ENCODE peak calls at places on chromosomes 16 and 17, in nine cellular contexts. J, P, E, N, W, C, L, X and B are unnamed samples.

GRCh38 chr17:10036511-10037061 is 131.5 kb upstream of the RCVRN start:
- DNase-seq in J (no peak), P (peak; percentile 92), E (no peak), N (no peak), W (no peak), C (peak; percentile 76), L (no peak), X (no peak), B (no peak)

GRCh38 chr17:45341389-45342158 is 24.8 kb upstream of the MAP3K14 start:
- DNase-seq in J (peak; percentile 86), P (peak; percentile 68), E (peak; percentile 73), N (no peak), W (no peak), C (no peak), L (peak; percentile 95), X (no peak), B (no peak)

GRCh38 chr16:1971678-1972489 is at the start of gene TBL3:
- DNase-seq in J (peak; percentile 85), P (peak; percentile 97), E (peak; percentile 95), N (peak; percentile 94), W (peak; percentile 93), C (peak; percentile 89), L (peak; percentile 81), X (peak; percentile 76), B (no peak)

GRCh38 chr16:1990336-1991134 is 765 bp downstream of the SYNGR3 start:
- DNase-seq in J (no peak), P (no peak), E (no peak), N (no peak), W (peak; percentile 82), C (no peak), L (no peak), X (no peak), B (no peak)

GRCh38 chr17:9402590-9403199 is 172.9 kb downstream of the STX8 start:
- DNase-seq in J (no peak), P (no peak), E (peak; percentile 56), N (peak; percentile 7), W (peak; percentile 39), C (no peak), L (no peak), X (no peak), B (no peak)

GRCh38 chr16:51562896-51563295 is 411.8 kb upstream of the SALL1 start:
- DNase-seq in J (no peak), P (no peak), E (no peak), N (no peak), W (no peak), C (no peak), L (no peak), X (no peak), B (no peak)

GRCh38 chr16:1884155-1884760 is 12.3 kb upstream of the MEIOB start:
- DNase-seq in J (peak; percentile 10), P (no peak), E (peak; percentile 59), N (no peak), W (peak; percentile 48), C (no peak), L (no peak), X (peak; percentile 69), B (no peak)

GRCh38 chr17:62064791-62065563 is at the start of gene MED13:
- DNase-seq in J (no peak), P (peak; percentile 79), E (peak; percentile 63), N (peak; percentile 44), W (peak; percentile 77), C (peak; percentile 43), L (peak; percentile 23), X (no peak), B (no peak)

GRCh38 chr17:70968302-70968701 is 799.0 kb downstream of the KCNJ2 start:
- DNase-seq in J (no peak), P (no peak), E (no peak), N (no peak), W (no peak), C (no peak), L (no peak), X (no peak), B (no peak)

GRCh38 chr16:63702981-63703590 is 1418.8 kb downstream of the CDH11 start:
- DNase-seq in J (no peak), P (no peak), E (no peak), N (no peak), W (no peak), C (no peak), L (no peak), X (no peak), B (no peak)

GRCh38 chr16:5073279-5073629 is 1.6 kb downstream of the ALG1 start:
- DNase-seq in J (no peak), P (no peak), E (no peak), N (no peak), W (no peak), C (no peak), L (no peak), X (no peak), B (no peak)

GRCh38 chr17:16926061-16926511 is 45.8 kb downstream of the TNFRSF13B start:
- DNase-seq in J (no peak), P (peak; percentile 40), E (no peak), N (no peak), W (no peak), C (no peak), L (no peak), X (no peak), B (no peak)

GRCh38 chr17:45101546-45101882 is 30.8 kb downstream of the PLCD3 start:
- DNase-seq in J (no peak), P (no peak), E (no peak), N (no peak), W (no peak), C (no peak), L (no peak), X (no peak), B (no peak)

GRCh38 chr16:47254771-47255170 is 111.0 kb upstream of the NETO2 start:
- DNase-seq in J (no peak), P (no peak), E (no peak), N (no peak), W (no peak), C (no peak), L (no peak), X (no peak), B (no peak)

GRCh38 chr17:75531724-75532090 is 6.2 kb downstream of the LLGL2 start:
- DNase-seq in J (no peak), P (no peak), E (no peak), N (no peak), W (no peak), C (no peak), L (no peak), X (no peak), B (no peak)

GRCh38 chr17:338442-339192 is 14.0 kb downstream of the RPH3AL start:
- DNase-seq in J (no peak), P (peak; percentile 66), E (no peak), N (no peak), W (no peak), C (no peak), L (peak; percentile 44), X (no peak), B (no peak)

GRCh38 chr16:68704232-68704867 is 32.7 kb upstream of the CDH1 start:
- DNase-seq in J (peak; percentile 42), P (no peak), E (peak; percentile 82), N (peak; percentile 66), W (peak; percentile 89), C (peak; percentile 48), L (peak; percentile 62), X (peak; percentile 2), B (no peak)

GRCh38 chr16:85563031-85563430 is 50.1 kb upstream of the GSE1 start:
- DNase-seq in J (no peak), P (no peak), E (no peak), N (no peak), W (no peak), C (no peak), L (no peak), X (no peak), B (no peak)

GRCh38 chr16:72937916-72938315 is 110.0 kb downstream of the ZFHX3 start:
- DNase-seq in J (no peak), P (peak; percentile 56), E (no peak), N (no peak), W (no peak), C (no peak), L (no peak), X (no peak), B (no peak)

GRCh38 chr17:69729937-69730336 is 315.4 kb downstream of the MAP2K6 start:
- DNase-seq in J (peak; percentile 48), P (no peak), E (no peak), N (no peak), W (no peak), C (no peak), L (no peak), X (no peak), B (no peak)

GRCh38 chr16:65572156-65572555 is 450.3 kb upstream of the CDH11 start:
- DNase-seq in J (peak; percentile 60), P (no peak), E (no peak), N (no peak), W (no peak), C (no peak), L (no peak), X (no peak), B (no peak)

GRCh38 chr17:62892870-62893338 is 73.1 kb upstream of the TANC2 start:
- DNase-seq in J (no peak), P (peak; percentile 72), E (no peak), N (no peak), W (peak; percentile 23), C (no peak), L (peak; percentile 37), X (peak; percentile 99), B (peak; percentile 63)

GRCh38 chr16:4420703-4421102 is 4.3 kb upstream of the CORO7 start:
- DNase-seq in J (no peak), P (no peak), E (no peak), N (no peak), W (no peak), C (no peak), L (no peak), X (peak; percentile 31), B (no peak)

GRCh38 chr16:27321013-27321960 is 7.5 kb downstream of the IL4R start:
- DNase-seq in J (no peak), P (peak; percentile 57), E (no peak), N (no peak), W (no peak), C (no peak), L (no peak), X (peak; percentile 22), B (no peak)